ENCODE peak calls at places on chromosome 2, in seven cellular contexts. V, T, A, R, O, D and X are unnamed samples.

GRCh38 chr2:65612654-65613053 is 180.3 kb upstream of the SPRED2 start:
- DNase-seq in O (no peak), D (no peak), A (no peak), R (no peak), T (no peak), V (no peak), X (no peak)

GRCh38 chr2:43019536-43020183 is 206.7 kb downstream of the ZFP36L2 start:
- DNase-seq in T (no peak), O (no peak), D (no peak), R (no peak), V (no peak), A (no peak), X (no peak)

GRCh38 chr2:89844221-89844943 is 1152.9 kb downstream of the RPIA start:
- DNase-seq in T (no peak), R (no peak), A (no peak), V (no peak), D (no peak), O (no peak), X (no peak)

GRCh38 chr2:55618649-55619055 is 1.2 kb upstream of the PPP4R3B start:
- DNase-seq in T (no peak), O (peak; percentile 73), A (no peak), R (peak; percentile 40), D (peak; percentile 59), V (peak; percentile 72), X (peak; percentile 36)

GRCh38 chr2:162301151-162301804 is 17.2 kb downstream of the IFIH1 start:
- DNase-seq in O (peak; percentile 62), T (no peak), A (no peak), V (peak; percentile 37), R (no peak), D (peak; percentile 34), X (no peak)

GRCh38 chr2:178237488-178238143 is 43.3 kb downstream of the OSBPL6 start:
- DNase-seq in R (no peak), A (no peak), T (no peak), O (no peak), D (no peak), V (no peak), X (no peak)

GRCh38 chr2:28639836-28640235 is 111.8 kb upstream of the PPP1CB start:
- DNase-seq in D (no peak), A (no peak), V (no peak), T (no peak), O (peak; percentile 75), R (no peak), X (no peak)

GRCh38 chr2:238706163-238706562 is 141.7 kb upstream of the TWIST2 start:
- DNase-seq in A (no peak), D (no peak), O (no peak), R (no peak), V (no peak), T (no peak), X (no peak)

GRCh38 chr2:12282780-12283695 is 433.7 kb upstream of the TRIB2 start:
- DNase-seq in R (no peak), V (no peak), D (no peak), O (no peak), A (no peak), T (no peak), X (no peak)

GRCh38 chr2:61419129-61419528 is 51.8 kb downstream of the USP34 start:
- DNase-seq in R (no peak), O (no peak), D (no peak), T (no peak), A (no peak), V (no peak), X (no peak)

GRCh38 chr2:61423714-61424113 is 47.2 kb downstream of the USP34 start:
- DNase-seq in R (no peak), A (no peak), V (no peak), D (no peak), T (no peak), O (peak; percentile 34), X (no peak)

GRCh38 chr2:61420986-61421546 is 49.8 kb downstream of the USP34 start:
- DNase-seq in T (no peak), R (no peak), O (no peak), V (no peak), D (no peak), A (no peak), X (no peak)

GRCh38 chr2:61419570-61419969 is 51.3 kb downstream of the USP34 start:
- DNase-seq in R (no peak), T (no peak), D (no peak), V (no peak), O (no peak), A (no peak), X (no peak)

DNA sequence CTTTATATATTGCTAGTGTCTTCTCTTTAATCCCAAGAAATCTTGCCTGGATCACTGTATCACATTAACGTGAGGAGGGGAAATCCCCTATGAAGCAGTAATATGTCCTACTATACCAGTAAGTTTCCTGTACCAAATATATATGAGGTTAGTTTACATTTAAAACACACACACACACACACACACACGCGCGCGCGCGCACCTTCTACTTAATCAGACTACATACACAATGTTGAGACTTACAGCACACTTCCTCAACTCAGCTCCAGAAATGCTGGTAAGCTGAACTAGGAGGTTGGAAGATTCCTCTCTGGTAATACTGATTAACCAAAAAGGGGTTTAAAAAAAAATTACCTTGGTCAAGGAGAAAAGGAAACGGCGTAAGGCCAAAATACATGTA is 49.3 kb downstream of the USP34 start:
- DNase-seq in R (no peak), T (no peak), V (no peak), A (no peak), D (no peak), O (no peak), X (no peak)
- TF ChIP-seq TAF1 in R (no peak), T (no peak), V (no peak), A (no peak), D (no peak), O (no peak), X (no peak)

GRCh38 chr2:157760949-157761348 is 115.2 kb downstream of the ACVR1 start:
- DNase-seq in R (no peak), A (no peak), T (no peak), O (no peak), V (no peak), D (no peak), X (no peak)

GRCh38 chr2:157764386-157764785 is 111.7 kb downstream of the ACVR1 start:
- DNase-seq in R (no peak), D (no peak), A (no peak), T (no peak), V (no peak), O (no peak), X (no peak)

GRCh38 chr2:157759855-157760254 is 116.3 kb downstream of the ACVR1 start:
- DNase-seq in O (no peak), T (no peak), D (no peak), V (no peak), R (no peak), A (no peak), X (no peak)

GRCh38 chr2:157758586-157758985 is 117.5 kb downstream of the ACVR1 start:
- DNase-seq in R (no peak), V (no peak), T (no peak), D (no peak), A (no peak), O (no peak), X (no peak)

GRCh38 chr2:157761520-157761919 is 114.6 kb downstream of the ACVR1 start:
- DNase-seq in D (no peak), A (no peak), O (no peak), R (no peak), V (no peak), T (no peak), X (no peak)
- TF ChIP-seq TAF1 in D (no peak), A (no peak), O (no peak), R (no peak), V (no peak), T (no peak), X (no peak)

GRCh38 chr2:113823729-113824595 is 65.9 kb upstream of the ACTR3 start:
- DNase-seq in D (no peak), A (no peak), O (no peak), V (no peak), T (no peak), R (no peak), X (no peak)

GRCh38 chr2:113827426-113827825 is 62.5 kb upstream of the ACTR3 start:
- DNase-seq in O (no peak), T (no peak), R (no peak), D (no peak), V (no peak), A (no peak), X (no peak)

GRCh38 chr2:113829270-113829669 is 60.6 kb upstream of the ACTR3 start:
- DNase-seq in D (no peak), T (no peak), O (no peak), A (no peak), R (no peak), V (no peak), X (no peak)

GRCh38 chr2:113828086-113828742 is 61.7 kb upstream of the ACTR3 start:
- DNase-seq in A (no peak), O (no peak), R (no peak), D (no peak), V (no peak), T (no peak), X (no peak)

DNA sequence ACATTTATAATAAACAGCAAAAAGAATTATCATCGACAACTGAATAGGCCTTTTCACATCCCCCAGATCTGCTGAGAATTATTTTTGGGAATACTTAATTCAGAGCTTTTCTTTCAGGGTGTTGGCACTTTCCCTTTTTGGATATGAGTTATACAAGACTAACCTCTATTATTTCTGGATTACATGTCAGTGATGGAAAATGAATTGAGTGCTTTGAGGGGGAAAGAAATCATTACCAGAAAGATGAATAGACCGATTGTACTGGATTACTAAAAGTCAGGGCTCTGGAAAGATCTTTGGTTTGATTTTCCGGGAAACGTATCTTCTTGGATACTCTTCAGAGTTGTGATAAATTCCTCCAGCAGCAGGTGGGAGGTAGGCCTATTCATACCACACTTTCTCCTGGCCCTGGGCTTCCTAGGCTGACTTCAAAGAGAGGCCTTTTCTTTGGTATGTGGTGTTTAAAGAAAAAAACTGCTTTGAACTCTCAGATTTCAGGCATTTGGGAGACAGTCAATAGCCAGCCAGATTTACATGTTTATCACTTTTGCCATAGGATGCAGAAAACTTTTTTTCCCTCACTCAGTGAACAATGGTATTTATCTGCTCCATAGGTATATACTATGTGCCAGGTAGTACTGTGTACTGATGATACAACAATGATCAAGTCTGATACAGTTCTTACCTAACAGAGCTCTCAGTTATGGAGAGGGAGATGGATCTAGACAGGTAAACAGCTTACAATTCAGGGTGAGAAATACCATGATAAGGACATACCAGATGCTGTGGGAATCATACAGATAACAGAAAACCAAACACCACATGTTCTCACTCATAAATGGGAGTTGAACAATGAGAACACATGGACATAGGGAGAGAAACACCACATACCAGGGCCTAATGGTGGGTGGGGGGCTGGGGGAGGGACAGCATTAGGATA is 63.3 kb upstream of the ACTR3 start:
- DNase-seq in D (no peak), T (no peak), A (no peak), R (no peak), V (no peak), O (peak; percentile 56), X (no peak)
- TF ChIP-seq TAF1 in D (no peak), T (no peak), A (no peak), R (no peak), V (no peak), O (no peak), X (no peak)

DNA sequence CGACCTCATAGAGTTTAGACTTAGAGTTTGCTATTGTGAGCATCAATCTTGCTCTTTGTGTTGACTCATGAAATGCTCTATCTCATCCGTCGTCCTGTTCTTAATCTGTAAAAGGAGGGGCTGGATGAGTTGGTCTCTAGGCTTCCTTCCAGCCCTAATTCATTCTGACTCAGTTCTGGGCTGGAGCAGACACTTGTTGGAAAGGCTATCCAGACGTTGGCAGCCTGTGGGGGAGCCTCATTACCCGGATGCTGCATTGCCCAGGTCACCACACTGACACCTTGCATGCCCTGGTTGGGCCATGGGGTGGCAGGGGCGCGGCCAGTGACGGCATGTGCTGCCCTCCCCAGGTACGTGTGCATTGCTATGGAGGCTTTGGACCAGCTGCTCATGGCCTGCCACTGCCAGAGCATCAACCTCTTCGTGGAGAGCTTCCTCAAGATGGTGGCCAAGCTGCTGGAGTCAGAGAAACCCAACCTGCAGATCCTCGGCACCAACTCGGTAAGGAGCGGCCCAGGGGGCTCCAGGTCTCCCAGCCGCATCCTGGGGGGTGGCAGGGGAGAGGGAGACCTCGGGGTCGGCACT is 61.5 kb downstream of the EFR3B start:
- DNase-seq in D (no peak), R (no peak), A (no peak), V (no peak), O (no peak), T (no peak), X (no peak)
- TF ChIP-seq TAF1 in D (no peak), R (no peak), A (no peak), V (peak; percentile 55), O (no peak), T (no peak), X (no peak)